ENCODE peak calls at places on chromosomes 5 and 9, in ten cellular contexts. One of them, this sample, is unnamed.

GRCh38 chr5:116827078-116827477 is 252.5 kb upstream of the SEMA6A start:
- DNase-seq in tibial nerve: no peak
- DNase-seq in T-helper 1 cell: no peak
- DNase-seq in PC-3: no peak
- DNase-seq in retinal pigment epithelial cell: no peak
- DNase-seq in mesenteric fat pad: no peak
- DNase-seq in endothelial cell: no peak
- DNase-seq in H7: no peak
- DNase-seq in stimulated activated CD4-positive, alpha-beta T cell treated with anti-CD3 and anti-CD28 coated beads, Interleukin-2, amount 100 ng/mL, for 48 hours: no peak
- DNase-seq in NB4: no peak
- DNase-seq in this sample: no peak

GRCh38 chr9:87853289-87853688 is 29.4 kb upstream of the SPATA31E1 start:
- DNase-seq in tibial nerve: no peak
- DNase-seq in T-helper 1 cell: no peak
- DNase-seq in PC-3: no peak
- DNase-seq in retinal pigment epithelial cell: no peak
- DNase-seq in mesenteric fat pad: no peak
- DNase-seq in endothelial cell: no peak
- DNase-seq in H7: no peak
- DNase-seq in stimulated activated CD4-positive, alpha-beta T cell treated with anti-CD3 and anti-CD28 coated beads, Interleukin-2, amount 100 ng/mL, for 48 hours: no peak
- DNase-seq in NB4: no peak
- DNase-seq in this sample: no peak

GRCh38 chr9:13278368-13279246 is 885 bp downstream of the MPDZ start:
- DNase-seq in tibial nerve: peak; percentile 31
- DNase-seq in T-helper 1 cell: no peak
- DNase-seq in PC-3: peak; percentile 14
- DNase-seq in retinal pigment epithelial cell: no peak
- DNase-seq in mesenteric fat pad: no peak
- DNase-seq in endothelial cell: peak; percentile 61
- DNase-seq in H7: peak; percentile 77
- DNase-seq in stimulated activated CD4-positive, alpha-beta T cell treated with anti-CD3 and anti-CD28 coated beads, Interleukin-2, amount 100 ng/mL, for 48 hours: no peak
- DNase-seq in NB4: no peak
- DNase-seq in this sample: peak; percentile 70

GRCh38 chr5:149151717-149152116 is 10.4 kb downstream of the ABLIM3 start:
- DNase-seq in tibial nerve: no peak
- DNase-seq in T-helper 1 cell: no peak
- DNase-seq in PC-3: peak; percentile 77
- DNase-seq in retinal pigment epithelial cell: no peak
- DNase-seq in mesenteric fat pad: no peak
- DNase-seq in endothelial cell: no peak
- DNase-seq in H7: peak; percentile 28
- DNase-seq in stimulated activated CD4-positive, alpha-beta T cell treated with anti-CD3 and anti-CD28 coated beads, Interleukin-2, amount 100 ng/mL, for 48 hours: no peak
- DNase-seq in NB4: no peak
- DNase-seq in this sample: peak; percentile 38

GRCh38 chr9:73237140-73237539 is 85.5 kb downstream of the ANXA1 start:
- DNase-seq in tibial nerve: no peak
- DNase-seq in T-helper 1 cell: no peak
- DNase-seq in PC-3: no peak
- DNase-seq in retinal pigment epithelial cell: no peak
- DNase-seq in mesenteric fat pad: no peak
- DNase-seq in endothelial cell: no peak
- DNase-seq in H7: no peak
- DNase-seq in stimulated activated CD4-positive, alpha-beta T cell treated with anti-CD3 and anti-CD28 coated beads, Interleukin-2, amount 100 ng/mL, for 48 hours: no peak
- DNase-seq in NB4: peak; percentile 22
- DNase-seq in this sample: no peak

GRCh38 chr9:97904725-97905124 is 17.6 kb downstream of the TRMO start:
- DNase-seq in tibial nerve: no peak
- DNase-seq in T-helper 1 cell: peak; percentile 45
- DNase-seq in PC-3: no peak
- DNase-seq in retinal pigment epithelial cell: no peak
- DNase-seq in mesenteric fat pad: no peak
- DNase-seq in endothelial cell: no peak
- DNase-seq in H7: no peak
- DNase-seq in stimulated activated CD4-positive, alpha-beta T cell treated with anti-CD3 and anti-CD28 coated beads, Interleukin-2, amount 100 ng/mL, for 48 hours: no peak
- DNase-seq in NB4: no peak
- DNase-seq in this sample: no peak

GRCh38 chr5:51384281-51384840 is 1.1 kb downstream of the ISL1 start:
- DNase-seq in tibial nerve: no peak
- DNase-seq in T-helper 1 cell: no peak
- DNase-seq in PC-3: no peak
- DNase-seq in retinal pigment epithelial cell: no peak
- DNase-seq in mesenteric fat pad: no peak
- DNase-seq in endothelial cell: no peak
- DNase-seq in H7: no peak
- DNase-seq in stimulated activated CD4-positive, alpha-beta T cell treated with anti-CD3 and anti-CD28 coated beads, Interleukin-2, amount 100 ng/mL, for 48 hours: no peak
- DNase-seq in NB4: no peak
- DNase-seq in this sample: no peak

GRCh38 chr5:33526755-33527154 is 86.0 kb downstream of the TARS1 start:
- DNase-seq in tibial nerve: no peak
- DNase-seq in T-helper 1 cell: no peak
- DNase-seq in PC-3: no peak
- DNase-seq in retinal pigment epithelial cell: no peak
- DNase-seq in mesenteric fat pad: no peak
- DNase-seq in endothelial cell: no peak
- DNase-seq in H7: no peak
- DNase-seq in stimulated activated CD4-positive, alpha-beta T cell treated with anti-CD3 and anti-CD28 coated beads, Interleukin-2, amount 100 ng/mL, for 48 hours: no peak
- DNase-seq in NB4: no peak
- DNase-seq in this sample: no peak

GRCh38 chr5:122880749-122881148 is 35.3 kb downstream of the SNX24 start:
- DNase-seq in tibial nerve: no peak
- DNase-seq in T-helper 1 cell: no peak
- DNase-seq in PC-3: no peak
- DNase-seq in retinal pigment epithelial cell: no peak
- DNase-seq in mesenteric fat pad: no peak
- DNase-seq in endothelial cell: no peak
- DNase-seq in H7: no peak
- DNase-seq in stimulated activated CD4-positive, alpha-beta T cell treated with anti-CD3 and anti-CD28 coated beads, Interleukin-2, amount 100 ng/mL, for 48 hours: no peak
- DNase-seq in NB4: no peak
- DNase-seq in this sample: no peak

GRCh38 chr9:29144476-29144875 is 1571.2 kb upstream of the C9orf72 start:
- DNase-seq in tibial nerve: no peak
- DNase-seq in T-helper 1 cell: no peak
- DNase-seq in PC-3: no peak
- DNase-seq in retinal pigment epithelial cell: no peak
- DNase-seq in mesenteric fat pad: no peak
- DNase-seq in endothelial cell: no peak
- DNase-seq in H7: no peak
- DNase-seq in stimulated activated CD4-positive, alpha-beta T cell treated with anti-CD3 and anti-CD28 coated beads, Interleukin-2, amount 100 ng/mL, for 48 hours: no peak
- DNase-seq in NB4: no peak
- DNase-seq in this sample: no peak

GRCh38 chr9:124139001-124139400 is 118.7 kb upstream of the NEK6 start:
- DNase-seq in tibial nerve: no peak
- DNase-seq in T-helper 1 cell: no peak
- DNase-seq in PC-3: no peak
- DNase-seq in retinal pigment epithelial cell: no peak
- DNase-seq in mesenteric fat pad: no peak
- DNase-seq in endothelial cell: no peak
- DNase-seq in H7: no peak
- DNase-seq in stimulated activated CD4-positive, alpha-beta T cell treated with anti-CD3 and anti-CD28 coated beads, Interleukin-2, amount 100 ng/mL, for 48 hours: no peak
- DNase-seq in NB4: no peak
- DNase-seq in this sample: no peak